ENCODE peak calls at places on chromosomes 3 and 15, in ten cellular contexts. N, M, L, G, F, Y, C, S, D and X are unnamed samples.

GRCh38 chr15:39852237-39852636 is 67.8 kb downstream of the GPR176 start:
- DNase-seq in N (no peak), M (peak; percentile 83), L (no peak), G (no peak), F (no peak), Y (no peak), C (no peak), S (no peak), D (no peak), X (no peak)

GRCh38 chr3:53142986-53143385 is 12.8 kb upstream of the RFT1 start:
- DNase-seq in N (no peak), M (no peak), L (no peak), G (no peak), F (no peak), Y (no peak), C (no peak), S (no peak), D (no peak), X (no peak)

GRCh38 chr3:38039899-38040261 is 872 bp downstream of the DLEC1 start:
- DNase-seq in N (no peak), M (peak; percentile 56), L (peak; percentile 64), G (no peak), F (no peak), Y (no peak), C (no peak), S (peak; percentile 54), D (no peak), X (no peak)

GRCh38 chr3:16884084-16884747 is 539 bp upstream of the PLCL2 start:
- DNase-seq in N (no peak), M (peak; percentile 27), L (peak; percentile 79), G (peak; percentile 67), F (peak; percentile 22), Y (peak; percentile 89), C (peak; percentile 84), S (peak; percentile 84), D (no peak), X (peak; percentile 55)

GRCh38 chr3:34387831-34388564 is 589.6 kb downstream of the PDCD6IP start:
- DNase-seq in N (peak; percentile 7), M (no peak), L (no peak), G (no peak), F (no peak), Y (no peak), C (no peak), S (no peak), D (no peak), X (no peak)

GRCh38 chr15:47288794-47289193 is 428.5 kb upstream of the SEMA6D start:
- DNase-seq in N (no peak), M (no peak), L (no peak), G (no peak), F (no peak), Y (no peak), C (no peak), S (no peak), D (no peak), X (no peak)

GRCh38 chr3:125125822-125126245 is 70.0 kb upstream of the HEG1 start:
- DNase-seq in N (no peak), M (peak; percentile 100), L (no peak), G (no peak), F (no peak), Y (no peak), C (no peak), S (no peak), D (no peak), X (no peak)

GRCh38 chr15:51751687-51752683 is 588 bp downstream of the TMOD2 start:
- DNase-seq in N (peak; percentile 25), M (peak; percentile 59), L (no peak), G (no peak), F (no peak), Y (peak; percentile 37), C (peak; percentile 21), S (peak; percentile 41), D (no peak), X (peak; percentile 24)

GRCh38 chr3:373193-373784 is 176.7 kb downstream of the CHL1 start:
- DNase-seq in N (no peak), M (no peak), L (no peak), G (no peak), F (no peak), Y (no peak), C (no peak), S (no peak), D (no peak), X (no peak)

GRCh38 chr3:127288921-127289645 is 1.2 kb upstream of the PRR20G start:
- DNase-seq in N (no peak), M (no peak), L (no peak), G (no peak), F (no peak), Y (no peak), C (no peak), S (no peak), D (no peak), X (no peak)